ENCODE peak calls at places on chromosomes 2 and 18, in nine cellular contexts. V is aorta; F is heart left ventricle; L is fibroblast of lung; G is cerebellar cortex; E is NCI-H524 treated with DMSO at 0.1 percent for 48 hours; R is activated CD8-positive, alpha-beta memory T cell treated with anti-CD3 and anti-CD28 coated beads, Interleukin-2, amount 50 U/mL, for 48 hours; C is mucosa of descending colon; Z is CD4-positive, CD25-positive, alpha-beta regulatory T cell. J is an unnamed sample.

GRCh38 chr18:46810481-46811000 is 53.7 kb upstream of the ST8SIA5 start:
- DNase-seq in V (no peak), F (no peak), L (no peak), G (no peak), E (no peak), R (no peak), C (no peak), Z (no peak), J (no peak)

GRCh38 chr18:5051207-5051606 is 145.8 kb downstream of the AKAIN1 start:
- DNase-seq in V (no peak), F (no peak), L (no peak), G (no peak), E (no peak), R (no peak), C (no peak), Z (no peak), J (no peak)

GRCh38 chr2:96917008-96917575 is 47.2 kb upstream of the SEMA4C start:
- DNase-seq in V (no peak), F (no peak), L (no peak), G (peak; percentile 74), E (no peak), R (no peak), C (peak; percentile 62), Z (no peak), J (no peak)

GRCh38 chr2:151437630-151438029 is 27.9 kb downstream of the RIF1 start:
- DNase-seq in V (no peak), F (no peak), L (peak; percentile 55), G (no peak), E (no peak), R (no peak), C (no peak), Z (peak; percentile 46), J (no peak)

GRCh38 chr2:159998236-159998635 is 64.2 kb downstream of the PLA2R1 start:
- DNase-seq in V (no peak), F (no peak), L (no peak), G (no peak), E (no peak), R (no peak), C (no peak), Z (no peak), J (no peak)

GRCh38 chr18:12345491-12346239 is 31.4 kb downstream of the AFG3L2 start:
- DNase-seq in V (no peak), F (no peak), L (no peak), G (no peak), E (no peak), R (peak; percentile 44), C (no peak), Z (no peak), J (no peak)

GRCh38 chr2:48174503-48174902 is 268.2 kb upstream of the FBXO11 start:
- DNase-seq in V (no peak), F (no peak), L (no peak), G (no peak), E (no peak), R (no peak), C (no peak), Z (no peak), J (no peak)

GRCh38 chr2:10030311-10030736 is 13.0 kb upstream of the KLF11 start:
- DNase-seq in V (peak; percentile 31), F (no peak), L (no peak), G (no peak), E (no peak), R (no peak), C (peak; percentile 61), Z (no peak), J (no peak)

GRCh38 chr2:51032748-51033355 is 920 bp upstream of the NRXN1 start:
- DNase-seq in V (no peak), F (no peak), L (no peak), G (peak; percentile 60), E (no peak), R (no peak), C (no peak), Z (no peak), J (no peak)

GRCh38 chr18:9905401-9905922 is 8.4 kb upstream of the VAPA start:
- DNase-seq in V (no peak), F (no peak), L (peak; percentile 39), G (no peak), E (no peak), R (no peak), C (no peak), Z (no peak), J (no peak)

GRCh38 chr2:141207042-141207398 is 923.8 kb downstream of the LRP1B start:
- DNase-seq in V (no peak), F (no peak), L (no peak), G (no peak), E (no peak), R (no peak), C (no peak), Z (no peak), J (no peak)

GRCh38 chr2:69241039-69241586 is 145.9 kb downstream of the GFPT1 start:
- DNase-seq in V (no peak), F (no peak), L (peak; percentile 22), G (no peak), E (no peak), R (no peak), C (no peak), Z (no peak), J (no peak)

GRCh38 chr2:203432811-203433210 is 102.3 kb downstream of the RAPH1 start:
- DNase-seq in V (no peak), F (no peak), L (no peak), G (peak; percentile 54), E (no peak), R (no peak), C (no peak), Z (no peak), J (no peak)

GRCh38 chr2:1781291-1782080 is 37.2 kb upstream of the PXDN start:
- DNase-seq in V (peak; percentile 57), F (no peak), L (no peak), G (no peak), E (no peak), R (peak; percentile 62), C (no peak), Z (no peak), J (no peak)

GRCh38 chr2:224143521-224143920 is 104.4 kb upstream of the SERPINE2 start:
- DNase-seq in V (no peak), F (no peak), L (no peak), G (no peak), E (no peak), R (no peak), C (no peak), Z (no peak), J (no peak)

GRCh38 chr2:24971300-24971549 is 530 bp downstream of the DNAJC27 start:
- DNase-seq in V (no peak), F (no peak), L (no peak), G (no peak), E (no peak), R (no peak), C (no peak), Z (no peak), J (peak; percentile 70)

GRCh38 chr2:223051580-223052375 is at the start of gene KCNE4:
- DNase-seq in V (no peak), F (peak; percentile 37), L (peak; percentile 87), G (no peak), E (no peak), R (no peak), C (no peak), Z (no peak), J (no peak)

GRCh38 chr18:74420491-74420890 is 36.6 kb downstream of the DIPK1C start:
- DNase-seq in V (no peak), F (peak; percentile 42), L (no peak), G (peak; percentile 5), E (no peak), R (no peak), C (no peak), Z (no peak), J (no peak)

GRCh38 chr18:31454066-31454708 is 6.6 kb downstream of the DSG3 start:
- DNase-seq in V (no peak), F (no peak), L (peak; percentile 44), G (no peak), E (no peak), R (no peak), C (no peak), Z (no peak), J (no peak)

GRCh38 chr2:108395155-108395554 is 17.4 kb downstream of the SULT1C4 start:
- DNase-seq in V (no peak), F (no peak), L (no peak), G (no peak), E (no peak), R (no peak), C (no peak), Z (no peak), J (no peak)

GRCh38 chr2:121297217-121297830 is 12.3 kb upstream of the TFCP2L1 start:
- DNase-seq in V (no peak), F (no peak), L (peak; percentile 12), G (peak; percentile 18), E (peak; percentile 12), R (no peak), C (no peak), Z (no peak), J (no peak)

GRCh38 chr2:102245266-102246151 is 58.7 kb downstream of the IL1RL2 start:
- DNase-seq in V (no peak), F (peak; percentile 45), L (peak; percentile 34), G (no peak), E (no peak), R (peak; percentile 46), C (no peak), Z (no peak), J (no peak)